ENCODE peak calls at places on chromosomes 6 and 20, in five cellular contexts. D is stomach, K is suprapubic skin, W is A549, Z is ovary. M is an unnamed sample.

GRCh38 chr20:46051556-46052323 is 22.7 kb downstream of the SLC12A5 start:
- DNase-seq in Z (no peak), W (no peak), K (no peak), D (no peak), M (peak; percentile 48)

GRCh38 chr6:140445474-140446004 is 1071.1 kb upstream of the CITED2 start:
- DNase-seq in Z (no peak), W (no peak), K (no peak), D (no peak), M (no peak)

GRCh38 chr20:48157970-48158369 is 372.7 kb upstream of the SULF2 start:
- DNase-seq in K (no peak), W (no peak), Z (peak; percentile 67), D (no peak), M (no peak)

GRCh38 chr20:50645253-50646068 is 45.9 kb downstream of the RIPOR3 start:
- DNase-seq in W (peak; percentile 99), Z (peak; percentile 89), K (no peak), D (peak; percentile 68), M (peak; percentile 97)

GRCh38 chr6:56863366-56863765 is 91.5 kb upstream of the BEND6 start:
- DNase-seq in K (no peak), Z (no peak), D (no peak), W (peak; percentile 58), M (no peak)

GRCh38 chr6:90199900-90200299 is 96.7 kb downstream of the BACH2 start:
- DNase-seq in Z (no peak), K (no peak), D (no peak), W (no peak), M (no peak)

GRCh38 chr20:46119028-46119546 is 973 bp downstream of the CD40 start:
- DNase-seq in W (no peak), K (peak; percentile 73), D (peak; percentile 23), Z (no peak), M (no peak)

GRCh38 chr20:11689262-11689661 is 228.4 kb upstream of the BTBD3 start:
- DNase-seq in K (no peak), D (no peak), W (no peak), Z (no peak), M (no peak)

GRCh38 chr20:24445510-24446170 is 23.8 kb upstream of the SYNDIG1 start:
- DNase-seq in K (no peak), D (no peak), Z (no peak), W (no peak), M (no peak)

DNA sequence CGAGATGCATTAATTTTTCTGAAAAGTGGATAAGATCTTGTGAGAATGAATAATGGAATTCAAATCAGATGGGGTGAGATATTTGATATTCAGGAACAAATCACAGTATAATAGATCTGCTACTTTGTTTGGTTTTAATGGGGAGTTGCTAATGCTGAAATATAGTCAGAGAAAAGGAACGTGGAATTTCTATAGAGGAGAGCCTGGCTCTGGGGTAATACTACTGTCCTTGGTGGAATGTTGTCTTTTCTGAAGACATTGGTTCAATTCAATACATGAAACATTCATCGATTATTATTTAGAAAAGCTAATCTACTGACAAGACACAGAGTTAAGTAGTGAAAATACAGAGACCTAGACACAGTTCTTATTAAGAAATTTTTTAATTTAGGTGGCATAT is 108.6 kb downstream of the ESR1 start:
- DNase-seq in W (no peak), Z (no peak), D (no peak), K (no peak), M (no peak)
- H3K4me1 ChIP-seq in W (peaks cover 16% of the 10 kb centered on the region), Z (no peaks in the 10 kb centered on the region), D (no peaks in the 10 kb centered on the region), K (peaks cover 30% of the 10 kb centered on the region), M (no peaks in the 10 kb centered on the region)

DNA sequence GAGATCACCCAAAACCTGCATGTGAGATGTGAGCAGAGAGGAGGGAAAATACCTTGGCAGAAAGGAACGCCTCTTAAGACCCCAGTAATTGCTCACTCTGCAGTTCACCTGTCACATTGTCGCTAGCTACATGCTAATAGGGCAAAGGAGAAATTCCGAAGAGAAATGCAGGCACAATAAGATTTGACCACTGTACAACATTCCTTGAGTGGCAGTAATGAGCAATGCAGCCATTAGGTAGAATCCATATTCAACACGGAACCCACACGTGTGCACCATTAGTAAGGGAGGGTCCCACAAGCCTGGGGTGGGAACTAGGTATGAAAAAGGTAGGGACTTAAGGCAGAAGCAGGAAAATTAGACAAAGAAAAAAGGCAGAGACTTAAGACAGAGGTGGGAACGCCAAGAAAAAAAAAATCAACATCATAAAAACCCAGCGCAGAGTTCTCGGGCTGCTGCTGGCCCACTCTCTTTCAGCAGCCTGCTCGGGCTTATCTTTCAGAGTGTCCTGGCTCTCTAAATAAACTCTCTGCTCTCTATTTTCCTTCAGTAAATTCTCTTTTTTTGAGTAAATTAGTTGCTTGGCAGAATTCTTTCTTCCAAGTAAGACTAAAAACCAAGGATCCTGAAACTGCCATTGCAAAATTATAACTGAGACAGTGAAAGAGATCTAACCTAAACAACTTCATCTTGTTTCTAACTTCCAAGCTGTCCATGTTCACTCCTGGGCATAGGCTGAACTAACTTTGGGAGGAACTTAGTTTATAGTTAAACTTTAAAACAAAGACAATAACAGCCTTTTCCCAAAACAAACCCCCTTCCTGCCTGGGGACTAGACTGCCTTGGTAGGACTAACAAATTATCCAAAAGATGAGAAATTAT is 116.5 kb downstream of the CD24 start:
- DNase-seq in D (no peak), K (no peak), Z (no peak), W (no peak), M (no peak)
- TF ChIP-seq EP300 in D (no peak), K (no peak), Z (no peak), W (no peak), M (no peak)

DNA sequence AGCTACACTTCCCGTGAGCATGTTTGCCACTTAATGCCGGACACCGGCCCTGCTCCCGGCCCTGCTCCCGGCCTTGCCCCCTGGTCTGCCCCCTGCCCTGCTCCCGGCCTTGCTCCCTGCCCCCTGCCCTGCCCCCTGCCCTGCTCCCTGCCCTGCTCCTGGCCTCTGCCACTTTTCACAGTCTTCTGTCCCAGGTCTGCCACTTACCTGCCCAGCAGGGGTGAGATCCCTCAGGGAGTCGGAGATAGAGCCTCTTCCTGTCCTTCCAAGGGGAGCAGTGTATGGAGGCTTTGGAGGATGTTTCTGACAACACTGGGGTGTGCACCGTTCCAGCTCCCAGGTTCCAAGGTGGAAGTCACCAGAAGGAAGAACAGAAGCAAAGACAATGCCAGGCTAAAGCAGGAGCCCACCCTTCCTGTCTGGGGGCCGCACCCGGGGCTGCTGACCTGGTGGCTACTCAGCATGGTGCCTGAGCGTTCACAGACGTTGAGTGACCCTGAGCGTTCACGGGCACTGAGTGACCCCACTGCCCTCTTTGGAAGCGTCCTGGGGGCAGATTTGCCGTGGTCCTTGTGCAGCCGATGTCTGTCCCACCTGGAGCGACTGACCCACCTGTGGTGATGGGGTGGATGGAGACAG is 199.8 kb downstream of the DLL1 start:
- DNase-seq in W (no peak), Z (peak; percentile 10), D (peak; percentile 21), K (peak; percentile 63), M (peak; percentile 38)
- H3K4me1 ChIP-seq in W (no peaks in the 10 kb centered on the region), Z (no peaks in the 10 kb centered on the region), D (peaks cover 13% of the 10 kb centered on the region), K (no peaks in the 10 kb centered on the region), M (peaks cover 12% of the 10 kb centered on the region)

DNA sequence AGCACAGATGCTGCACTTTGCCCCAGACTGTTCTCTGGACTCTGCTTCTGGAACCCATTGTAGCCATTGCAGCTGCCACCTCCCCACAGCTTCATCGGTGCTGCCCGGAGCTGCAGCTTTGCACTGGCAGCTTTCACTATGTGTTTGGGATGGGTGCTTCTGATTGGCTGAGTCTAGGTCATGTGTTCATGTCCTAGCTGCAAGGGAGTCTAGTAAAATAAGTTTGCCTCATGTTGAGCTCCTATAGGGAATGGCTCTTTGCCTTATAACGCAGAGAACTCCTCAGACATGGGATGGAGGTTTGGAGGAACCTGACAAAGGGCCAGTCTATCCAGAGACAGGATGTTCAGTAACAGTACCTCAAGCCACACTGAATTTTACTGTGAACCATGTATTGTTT is 268.0 kb downstream of the BMP7 start:
- DNase-seq in K (no peak), W (peak; percentile 20), D (no peak), Z (no peak), M (no peak)
- TF ChIP-seq EP300 in K (no peak), W (no peak), D (no peak), Z (no peak), M (no peak)

GRCh38 chr6:72813807-72814596 is 192.1 kb downstream of the KCNQ5 start:
- DNase-seq in K (no peak), D (no peak), W (no peak), Z (no peak), M (no peak)

GRCh38 chr6:72810571-72811280 is 188.9 kb downstream of the KCNQ5 start:
- DNase-seq in D (no peak), W (no peak), Z (no peak), K (no peak), M (no peak)

GRCh38 chr6:72811971-72812421 is 190.1 kb downstream of the KCNQ5 start:
- DNase-seq in K (no peak), D (no peak), W (no peak), Z (no peak), M (no peak)

DNA sequence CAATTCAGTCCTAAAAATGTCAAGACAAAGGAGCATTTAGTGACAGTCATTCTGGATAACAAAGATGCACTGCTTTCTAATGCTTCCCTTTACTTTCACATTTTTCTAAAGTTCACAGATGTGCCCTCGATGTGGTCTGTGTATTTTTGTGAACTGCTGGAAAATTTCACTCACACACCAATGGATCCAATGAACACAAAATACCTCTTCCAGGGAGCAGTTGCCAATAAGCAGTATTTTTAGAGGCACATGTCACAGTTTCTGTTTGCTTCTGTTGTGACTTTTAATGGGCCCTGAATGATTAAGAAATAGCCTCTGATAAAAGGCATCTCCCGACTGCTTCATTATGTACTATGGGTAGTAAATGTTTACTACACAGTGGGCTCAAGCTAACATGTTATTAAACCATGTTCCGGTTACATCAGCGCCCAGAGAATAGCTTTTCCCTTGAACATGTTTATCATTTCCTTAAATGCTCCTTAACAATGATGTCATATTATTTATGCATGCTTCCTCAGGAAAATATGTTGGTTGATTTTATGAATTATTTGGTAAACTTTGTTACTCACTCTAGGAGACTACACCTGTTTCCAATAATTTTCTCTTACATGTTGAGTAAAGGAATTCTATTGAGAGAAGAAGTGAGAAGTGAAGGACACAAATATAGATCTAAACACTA is 188.0 kb downstream of the KCNQ5 start:
- DNase-seq in Z (no peak), K (no peak), D (no peak), W (no peak), M (no peak)
- H3K4me1 ChIP-seq in Z (no peaks in the 10 kb centered on the region), K (no peaks in the 10 kb centered on the region), D (no peaks in the 10 kb centered on the region), W (no peaks in the 10 kb centered on the region), M (no peaks in the 10 kb centered on the region)